ENCODE peak calls at places on chromosomes 16 and 17, in four cellular contexts. Y, D, O and K are unnamed samples.
A peak's percentile ranks its signal among the peaks of the same experiment; 100 is the strongest.

GRCh38 chr17:56737741-56738161 is 96.0 kb downstream of the C17orf67 start:
- DNase-seq in Y (peak; percentile 20), D (no peak), O (no peak), K (peak; percentile 16)

GRCh38 chr16:17302213-17302612 is 168.5 kb downstream of the XYLT1 start:
- DNase-seq in Y (no peak), D (no peak), O (no peak), K (no peak)

GRCh38 chr16:56332464-56333079 is 92.8 kb downstream of the AMFR start:
- DNase-seq in Y (peak; percentile 85), D (peak; percentile 46), O (peak; percentile 52), K (peak; percentile 79)

GRCh38 chr17:70776446-70776845 is 607.1 kb downstream of the KCNJ2 start:
- DNase-seq in Y (no peak), D (no peak), O (no peak), K (no peak)

GRCh38 chr17:63699638-63700527 is at the start of gene LIMD2:
- DNase-seq in Y (peak; percentile 62), D (peak; percentile 30), O (peak; percentile 76), K (peak; percentile 83)

GRCh38 chr17:3532859-3533142 is 24.8 kb downstream of the TRPV3 start:
- DNase-seq in Y (peak; percentile 1), D (no peak), O (no peak), K (no peak)

GRCh38 chr17:16417399-16417798 is 2.0 kb downstream of the TRPV2 start:
- DNase-seq in Y (no peak), D (no peak), O (no peak), K (no peak)

GRCh38 chr17:39968731-39969130 is 5.9 kb downstream of the GSDMA start:
- DNase-seq in Y (no peak), D (no peak), O (no peak), K (no peak)

GRCh38 chr17:4409659-4410058 is 24.1 kb upstream of the SPNS3 start:
- DNase-seq in Y (no peak), D (no peak), O (no peak), K (no peak)

GRCh38 chr16:51121009-51121347 is 30.1 kb downstream of the SALL1 start:
- DNase-seq in Y (no peak), D (no peak), O (no peak), K (no peak)

GRCh38 chr16:51124896-51125295 is 26.2 kb downstream of the SALL1 start:
- DNase-seq in Y (no peak), D (no peak), O (no peak), K (no peak)

GRCh38 chr16:51129105-51129504 is 22.0 kb downstream of the SALL1 start:
- DNase-seq in Y (peak; percentile 27), D (no peak), O (no peak), K (peak; percentile 29)

GRCh38 chr16:51121850-51122249 is 29.2 kb downstream of the SALL1 start:
- DNase-seq in Y (no peak), D (no peak), O (no peak), K (no peak)

DNA sequence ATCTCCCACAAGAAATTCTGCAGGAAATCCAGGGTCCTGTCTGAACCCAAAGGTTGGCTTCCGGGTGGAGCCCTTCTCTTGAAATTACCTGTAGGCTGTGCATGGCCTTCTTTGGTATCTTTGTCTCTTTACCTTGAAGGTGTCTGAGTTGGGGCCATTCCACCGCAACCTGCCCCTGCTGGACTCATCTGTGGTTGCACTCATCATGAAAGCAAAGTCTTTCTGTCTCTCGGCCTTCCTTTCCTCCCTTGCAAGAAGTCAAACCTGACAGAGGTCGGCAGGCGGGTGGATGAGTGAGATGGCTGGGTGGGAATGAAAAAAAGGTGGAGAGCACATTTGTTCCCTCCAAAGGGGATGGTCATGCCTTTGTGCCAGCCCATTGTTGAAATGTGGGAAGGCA is 25.1 kb downstream of the SALL1 start:
- DNase-seq in Y (no peak), D (no peak), O (no peak), K (no peak)
- TF ChIP-seq CTCF in Y (no peak), D (no peak), O (no peak), K (peak; percentile 16)

GRCh38 chr17:47621293-47622178 is 28.2 kb upstream of the KPNB1 start:
- DNase-seq in Y (peak; percentile 73), D (peak; percentile 92), O (peak; percentile 37), K (peak; percentile 12)
- TF ChIP-seq CTCF in Y (no peak), D (peak; percentile 39), O (no peak), K (no peak)

GRCh38 chr16:85582177-85582888 is 30.8 kb upstream of the GSE1 start:
- DNase-seq in Y (no peak), D (no peak), O (no peak), K (peak; percentile 57)
- TF ChIP-seq CTCF in Y (no peak), D (no peak), O (no peak), K (no peak)

GRCh38 chr17:35981908-35982330 is 622 bp upstream of the CCL16 start:
- DNase-seq in Y (peak; percentile 57), D (no peak), O (no peak), K (no peak)
- TF ChIP-seq CTCF in Y (peak; percentile 32), D (no peak), O (no peak), K (no peak)

GRCh38 chr17:1882836-1883235 is 53.0 kb downstream of the RPA1 start:
- DNase-seq in Y (peak; percentile 32), D (peak; percentile 26), O (no peak), K (peak; percentile 25)
- TF ChIP-seq CTCF in Y (peak; percentile 53), D (peak; percentile 44), O (peak; percentile 39), K (peak; percentile 48)

GRCh38 chr17:35557353-35557752 is 3.3 kb downstream of the SLFN14 start:
- DNase-seq in Y (no peak), D (no peak), O (no peak), K (no peak)
- TF ChIP-seq CTCF in Y (no peak), D (no peak), O (no peak), K (no peak)

GRCh38 chr16:53888222-53888621 is 184.3 kb downstream of the FTO start:
- DNase-seq in Y (no peak), D (no peak), O (no peak), K (no peak)

GRCh38 chr16:53891409-53892139 is 187.6 kb downstream of the FTO start:
- DNase-seq in Y (no peak), D (no peak), O (no peak), K (no peak)

GRCh38 chr16:53896711-53897110 is 192.8 kb downstream of the FTO start:
- DNase-seq in Y (no peak), D (no peak), O (no peak), K (no peak)

GRCh38 chr16:53893731-53894435 is 189.9 kb downstream of the FTO start:
- DNase-seq in Y (no peak), D (peak; percentile 55), O (no peak), K (no peak)

DNA sequence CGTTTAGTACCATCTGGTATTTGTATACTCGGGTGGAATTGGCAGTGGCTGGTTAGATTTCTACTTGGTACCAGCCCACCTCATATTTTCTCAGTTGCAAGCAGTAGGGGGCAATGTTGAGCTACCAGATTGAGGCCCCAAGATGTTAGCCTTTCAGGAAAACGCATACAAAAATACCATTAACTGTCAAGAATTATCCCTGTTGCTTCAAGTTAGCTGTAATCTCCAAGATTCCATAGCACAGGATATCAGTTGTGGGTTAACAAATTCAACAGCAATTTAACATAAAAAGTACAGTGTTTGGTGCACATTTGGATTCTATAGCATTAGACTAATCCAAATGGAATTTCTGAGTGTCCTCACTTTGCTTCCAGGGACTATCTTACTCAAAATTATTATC is 188.2 kb downstream of the FTO start:
- DNase-seq in Y (peak; percentile 76), D (peak; percentile 22), O (peak; percentile 48), K (peak; percentile 60)
- TF ChIP-seq CTCF in Y (peak; percentile 80), D (peak; percentile 65), O (peak; percentile 83), K (peak; percentile 76)

GRCh38 chr17:67862614-67863217 is 37.4 kb downstream of the BPTF start:
- DNase-seq in Y (no peak), D (no peak), O (no peak), K (no peak)
- TF ChIP-seq CTCF in Y (no peak), D (no peak), O (no peak), K (no peak)

GRCh38 chr16:81994485-81994884 is 16.8 kb downstream of the SDR42E1 start:
- DNase-seq in Y (no peak), D (no peak), O (no peak), K (no peak)
- TF ChIP-seq CTCF in Y (no peak), D (no peak), O (no peak), K (no peak)